ENCODE peak calls at places on chromosomes 6 and 20, in nine cellular contexts. One of them, this sample, is unnamed.

GRCh38 chr6:106309766-106310373 is 15.7 kb downstream of the ATG5 start:
- DNase-seq in tibial artery: no peak
- DNase-seq in cardiac muscle cell: peak; percentile 40
- DNase-seq in left lung: no peak
- DNase-seq in gastrocnemius medialis: no peak
- DNase-seq in breast epithelium: no peak
- DNase-seq in A549: no peak
- DNase-seq in colonic mucosa: no peak
- DNase-seq in Peyer's patch: no peak
- DNase-seq in this sample: no peak

GRCh38 chr6:160978141-160978926 is 13.2 kb upstream of the MAP3K4 start:
- DNase-seq in Peyer's patch: no peak
- DNase-seq in tibial artery: no peak
- DNase-seq in gastrocnemius medialis: no peak
- DNase-seq in left lung: no peak
- DNase-seq in breast epithelium: no peak
- DNase-seq in A549: no peak
- DNase-seq in colonic mucosa: no peak
- DNase-seq in cardiac muscle cell: peak; percentile 30
- DNase-seq in this sample: no peak

GRCh38 chr6:135497412-135498177 is at the start of gene AHI1:
- DNase-seq in left lung: peak; percentile 99
- DNase-seq in cardiac muscle cell: peak; percentile 96
- DNase-seq in breast epithelium: peak; percentile 88
- DNase-seq in tibial artery: peak; percentile 96
- DNase-seq in Peyer's patch: peak; percentile 97
- DNase-seq in A549: peak; percentile 59
- DNase-seq in colonic mucosa: peak; percentile 94
- DNase-seq in gastrocnemius medialis: peak; percentile 93
- DNase-seq in this sample: peak; percentile 95

GRCh38 chr6:33112148-33112547 is 36.4 kb downstream of the HLA-DPB1 start:
- DNase-seq in breast epithelium: no peak
- DNase-seq in cardiac muscle cell: peak; percentile 72
- DNase-seq in colonic mucosa: no peak
- DNase-seq in tibial artery: no peak
- DNase-seq in gastrocnemius medialis: no peak
- DNase-seq in left lung: no peak
- DNase-seq in A549: no peak
- DNase-seq in Peyer's patch: peak; percentile 50
- DNase-seq in this sample: no peak

GRCh38 chr6:63805808-63806572 is 170.4 kb downstream of the PHF3 start:
- DNase-seq in gastrocnemius medialis: no peak
- DNase-seq in cardiac muscle cell: peak; percentile 83
- DNase-seq in tibial artery: no peak
- DNase-seq in breast epithelium: no peak
- DNase-seq in A549: peak; percentile 14
- DNase-seq in colonic mucosa: no peak
- DNase-seq in left lung: no peak
- DNase-seq in Peyer's patch: peak; percentile 53
- DNase-seq in this sample: no peak

GRCh38 chr6:116287668-116288282 is 8.0 kb upstream of the TSPYL1 start:
- DNase-seq in tibial artery: no peak
- DNase-seq in Peyer's patch: no peak
- DNase-seq in gastrocnemius medialis: no peak
- DNase-seq in left lung: no peak
- DNase-seq in colonic mucosa: no peak
- DNase-seq in A549: no peak
- DNase-seq in cardiac muscle cell: peak; percentile 70
- DNase-seq in breast epithelium: no peak
- DNase-seq in this sample: no peak

GRCh38 chr6:79632580-79632979 is 1.5 kb downstream of the SH3BGRL2 start:
- DNase-seq in breast epithelium: no peak
- DNase-seq in gastrocnemius medialis: no peak
- DNase-seq in A549: no peak
- DNase-seq in Peyer's patch: no peak
- DNase-seq in cardiac muscle cell: no peak
- DNase-seq in tibial artery: no peak
- DNase-seq in colonic mucosa: no peak
- DNase-seq in left lung: no peak
- DNase-seq in this sample: no peak

GRCh38 chr6:8918196-8918595 is 482.9 kb upstream of the SLC35B3 start:
- DNase-seq in A549: no peak
- DNase-seq in cardiac muscle cell: no peak
- DNase-seq in left lung: no peak
- DNase-seq in colonic mucosa: no peak
- DNase-seq in gastrocnemius medialis: no peak
- DNase-seq in tibial artery: no peak
- DNase-seq in breast epithelium: no peak
- DNase-seq in Peyer's patch: no peak
- DNase-seq in this sample: no peak

GRCh38 chr6:159594106-159594749 is 98.8 kb downstream of the SOD2 start:
- DNase-seq in breast epithelium: no peak
- DNase-seq in colonic mucosa: no peak
- DNase-seq in gastrocnemius medialis: no peak
- DNase-seq in A549: no peak
- DNase-seq in tibial artery: no peak
- DNase-seq in left lung: no peak
- DNase-seq in Peyer's patch: no peak
- DNase-seq in cardiac muscle cell: peak; percentile 65
- DNase-seq in this sample: no peak

GRCh38 chr6:125913864-125914351 is 42.7 kb upstream of the HINT3 start:
- DNase-seq in A549: peak; percentile 32
- DNase-seq in cardiac muscle cell: peak; percentile 90
- DNase-seq in Peyer's patch: peak; percentile 80
- DNase-seq in breast epithelium: no peak
- DNase-seq in tibial artery: no peak
- DNase-seq in gastrocnemius medialis: no peak
- DNase-seq in left lung: no peak
- DNase-seq in colonic mucosa: peak; percentile 79
- DNase-seq in this sample: no peak

GRCh38 chr6:39411001-39411400 is 88.5 kb upstream of the KCNK16 start:
- DNase-seq in colonic mucosa: no peak
- DNase-seq in cardiac muscle cell: no peak
- DNase-seq in tibial artery: no peak
- DNase-seq in breast epithelium: no peak
- DNase-seq in A549: no peak
- DNase-seq in left lung: no peak
- DNase-seq in Peyer's patch: no peak
- DNase-seq in gastrocnemius medialis: no peak
- DNase-seq in this sample: no peak

GRCh38 chr6:159169557-159170332 is 545 bp downstream of the FNDC1 start:
- DNase-seq in colonic mucosa: peak; percentile 21
- DNase-seq in breast epithelium: no peak
- DNase-seq in left lung: peak; percentile 78
- DNase-seq in A549: peak; percentile 25
- DNase-seq in tibial artery: no peak
- DNase-seq in gastrocnemius medialis: no peak
- DNase-seq in cardiac muscle cell: peak; percentile 55
- DNase-seq in Peyer's patch: no peak
- DNase-seq in this sample: no peak

GRCh38 chr20:34426026-34426425 is 63.0 kb downstream of the ITCH start:
- DNase-seq in tibial artery: no peak
- DNase-seq in gastrocnemius medialis: no peak
- DNase-seq in Peyer's patch: no peak
- DNase-seq in breast epithelium: no peak
- DNase-seq in cardiac muscle cell: peak; percentile 25
- DNase-seq in A549: no peak
- DNase-seq in left lung: no peak
- DNase-seq in colonic mucosa: no peak
- DNase-seq in this sample: no peak

GRCh38 chr6:111944541-111944940 is 71.3 kb upstream of the FYN start:
- DNase-seq in breast epithelium: no peak
- DNase-seq in colonic mucosa: no peak
- DNase-seq in left lung: no peak
- DNase-seq in cardiac muscle cell: peak; percentile 67
- DNase-seq in gastrocnemius medialis: no peak
- DNase-seq in Peyer's patch: no peak
- DNase-seq in tibial artery: no peak
- DNase-seq in A549: no peak
- DNase-seq in this sample: no peak

GRCh38 chr6:7088076-7088742 is 19.6 kb upstream of the RREB1 start:
- DNase-seq in gastrocnemius medialis: no peak
- DNase-seq in Peyer's patch: no peak
- DNase-seq in colonic mucosa: peak; percentile 59
- DNase-seq in tibial artery: no peak
- DNase-seq in left lung: no peak
- DNase-seq in cardiac muscle cell: no peak
- DNase-seq in breast epithelium: no peak
- DNase-seq in A549: no peak
- DNase-seq in this sample: no peak

GRCh38 chr6:117906905-117907599 is at the start of gene SLC35F1:
- DNase-seq in Peyer's patch: no peak
- DNase-seq in colonic mucosa: no peak
- DNase-seq in cardiac muscle cell: peak; percentile 34
- DNase-seq in gastrocnemius medialis: no peak
- DNase-seq in breast epithelium: no peak
- DNase-seq in A549: peak; percentile 17
- DNase-seq in left lung: peak; percentile 78
- DNase-seq in tibial artery: no peak
- DNase-seq in this sample: no peak

DNA sequence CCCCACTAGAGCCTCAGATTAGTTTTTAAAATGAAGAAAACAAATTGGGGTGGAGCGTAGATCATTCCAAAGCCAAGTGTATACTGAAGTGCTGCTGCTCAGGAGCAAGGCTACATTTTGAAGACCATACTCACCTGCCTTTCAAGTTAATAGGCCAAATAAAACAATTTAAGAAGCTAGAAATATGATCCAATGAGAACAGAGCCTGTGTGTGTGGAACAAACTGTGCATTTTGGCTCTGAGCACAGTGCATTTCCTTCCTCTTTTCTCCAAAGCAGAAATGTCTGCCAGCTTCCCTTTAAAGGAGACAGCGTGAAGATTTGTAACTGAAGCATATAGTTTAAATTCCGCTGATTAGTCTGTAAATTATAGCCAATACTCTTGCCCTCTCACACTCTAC is 3.2 kb upstream of the IFNGR1 start:
- DNase-seq in cardiac muscle cell: peak; percentile 57
- DNase-seq in breast epithelium: no peak
- DNase-seq in left lung: no peak
- DNase-seq in A549: no peak
- DNase-seq in tibial artery: no peak
- DNase-seq in Peyer's patch: no peak
- DNase-seq in gastrocnemius medialis: no peak
- DNase-seq in colonic mucosa: no peak
- DNase-seq in this sample: no peak
- H3K4me1 ChIP-seq in cardiac muscle cell: peaks cover 8% of the 10 kb centered on the region
- H3K4me1 ChIP-seq in breast epithelium: peaks cover 8% of the 10 kb centered on the region
- H3K4me1 ChIP-seq in left lung: peaks cover 41% of the 10 kb centered on the region
- H3K4me1 ChIP-seq in A549: peaks cover 24% of the 10 kb centered on the region
- H3K4me1 ChIP-seq in tibial artery: peaks cover 21% of the 10 kb centered on the region
- H3K4me1 ChIP-seq in Peyer's patch: peaks cover 10% of the 10 kb centered on the region
- H3K4me1 ChIP-seq in gastrocnemius medialis: peaks cover 30% of the 10 kb centered on the region
- H3K4me1 ChIP-seq in colonic mucosa: peaks cover under 1% of the 10 kb centered on the region
- H3K4me1 ChIP-seq in this sample: peaks cover 64% of the 10 kb centered on the region

GRCh38 chr20:61449916-61450315 is 197.9 kb downstream of the CDH4 start:
- DNase-seq in left lung: no peak
- DNase-seq in A549: no peak
- DNase-seq in breast epithelium: no peak
- DNase-seq in tibial artery: no peak
- DNase-seq in Peyer's patch: no peak
- DNase-seq in colonic mucosa: no peak
- DNase-seq in cardiac muscle cell: no peak
- DNase-seq in gastrocnemius medialis: no peak
- DNase-seq in this sample: no peak
- H3K27ac ChIP-seq in left lung: no peak overlapping the region
- H3K27ac ChIP-seq in A549: no peak overlapping the region
- H3K27ac ChIP-seq in breast epithelium: no peak overlapping the region
- H3K27ac ChIP-seq in tibial artery: no peak overlapping the region
- H3K27ac ChIP-seq in Peyer's patch: no peak overlapping the region
- H3K27ac ChIP-seq in colonic mucosa: no peak overlapping the region
- H3K27ac ChIP-seq in cardiac muscle cell: no peak overlapping the region
- H3K27ac ChIP-seq in gastrocnemius medialis: no peak overlapping the region
- H3K27ac ChIP-seq in this sample: no peak overlapping the region

DNA sequence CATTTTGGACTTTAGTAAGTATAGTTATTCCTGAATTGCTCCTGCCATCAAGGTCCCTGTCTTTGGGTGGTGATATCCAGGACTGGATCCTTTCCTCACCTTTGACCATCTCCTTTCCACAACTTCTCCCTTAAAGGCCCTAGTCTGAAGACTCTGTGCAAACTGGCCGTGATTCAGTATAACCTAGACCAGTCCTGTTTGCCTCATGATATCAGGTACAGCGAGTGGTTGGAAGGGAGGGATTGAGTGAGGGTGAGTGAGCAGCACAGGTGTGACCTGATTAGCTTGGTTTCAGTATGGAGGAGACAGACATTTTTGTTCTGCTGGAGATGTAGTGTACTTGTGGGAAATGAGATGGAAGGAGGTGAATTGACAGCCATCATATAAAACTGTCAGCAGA is 2.3 kb upstream of the RRP36 start:
- DNase-seq in gastrocnemius medialis: peak; percentile 38
- DNase-seq in A549: no peak
- DNase-seq in Peyer's patch: no peak
- DNase-seq in cardiac muscle cell: no peak
- DNase-seq in tibial artery: no peak
- DNase-seq in breast epithelium: no peak
- DNase-seq in colonic mucosa: no peak
- DNase-seq in left lung: no peak
- DNase-seq in this sample: no peak
- H3K4me1 ChIP-seq in gastrocnemius medialis: peaks cover 89% of the 10 kb centered on the region
- H3K4me1 ChIP-seq in A549: peaks cover 20% of the 10 kb centered on the region
- H3K4me1 ChIP-seq in Peyer's patch: peaks cover 15% of the 10 kb centered on the region
- H3K4me1 ChIP-seq in cardiac muscle cell: peaks cover 31% of the 10 kb centered on the region
- H3K4me1 ChIP-seq in tibial artery: peaks cover 58% of the 10 kb centered on the region
- H3K4me1 ChIP-seq in breast epithelium: peaks cover 26% of the 10 kb centered on the region
- H3K4me1 ChIP-seq in colonic mucosa: peaks cover 18% of the 10 kb centered on the region
- H3K4me1 ChIP-seq in left lung: peaks cover 7% of the 10 kb centered on the region
- H3K4me1 ChIP-seq in this sample: no peaks in the 10 kb centered on the region

GRCh38 chr20:17646901-17647301 is 35.1 kb downstream of the RRBP1 start:
- DNase-seq in gastrocnemius medialis: peak; percentile 5
- DNase-seq in left lung: no peak
- DNase-seq in tibial artery: no peak
- DNase-seq in cardiac muscle cell: no peak
- DNase-seq in breast epithelium: no peak
- DNase-seq in A549: no peak
- DNase-seq in Peyer's patch: no peak
- DNase-seq in colonic mucosa: no peak
- DNase-seq in this sample: no peak

GRCh38 chr20:17648782-17649730 is 33.0 kb downstream of the RRBP1 start:
- DNase-seq in A549: peak; percentile 62
- DNase-seq in left lung: no peak
- DNase-seq in gastrocnemius medialis: peak; percentile 16
- DNase-seq in tibial artery: peak; percentile 66
- DNase-seq in Peyer's patch: peak; percentile 71
- DNase-seq in breast epithelium: no peak
- DNase-seq in colonic mucosa: peak; percentile 58
- DNase-seq in cardiac muscle cell: no peak
- DNase-seq in this sample: no peak

GRCh38 chr20:17646209-17646717 is 35.8 kb downstream of the RRBP1 start:
- DNase-seq in colonic mucosa: no peak
- DNase-seq in breast epithelium: no peak
- DNase-seq in gastrocnemius medialis: peak; percentile 14
- DNase-seq in A549: no peak
- DNase-seq in cardiac muscle cell: no peak
- DNase-seq in tibial artery: no peak
- DNase-seq in Peyer's patch: no peak
- DNase-seq in left lung: peak; percentile 20
- DNase-seq in this sample: no peak

GRCh38 chr20:17647391-17648305 is 34.4 kb downstream of the RRBP1 start:
- DNase-seq in left lung: no peak
- DNase-seq in gastrocnemius medialis: peak; percentile 11
- DNase-seq in A549: no peak
- DNase-seq in tibial artery: no peak
- DNase-seq in cardiac muscle cell: no peak
- DNase-seq in colonic mucosa: no peak
- DNase-seq in Peyer's patch: no peak
- DNase-seq in breast epithelium: no peak
- DNase-seq in this sample: no peak

GRCh38 chr20:17648306-17648646 is 33.8 kb downstream of the RRBP1 start:
- DNase-seq in gastrocnemius medialis: no peak
- DNase-seq in A549: no peak
- DNase-seq in breast epithelium: no peak
- DNase-seq in cardiac muscle cell: no peak
- DNase-seq in left lung: no peak
- DNase-seq in colonic mucosa: no peak
- DNase-seq in tibial artery: no peak
- DNase-seq in Peyer's patch: no peak
- DNase-seq in this sample: no peak
- H3K27ac ChIP-seq in gastrocnemius medialis: no peak overlapping the region
- H3K27ac ChIP-seq in A549: no peak overlapping the region
- H3K27ac ChIP-seq in breast epithelium: no peak overlapping the region
- H3K27ac ChIP-seq in cardiac muscle cell: peak overlapping the region; percentile 30
- H3K27ac ChIP-seq in left lung: peak overlapping the region; percentile 19
- H3K27ac ChIP-seq in colonic mucosa: no peak overlapping the region
- H3K27ac ChIP-seq in tibial artery: peak overlapping the region; percentile 61
- H3K27ac ChIP-seq in Peyer's patch: no peak overlapping the region
- H3K27ac ChIP-seq in this sample: peak overlapping the region; percentile 86

This sample was measured in right atrium auricular region.